ENCODE peak calls at places on chromosomes 11 and 22, in seven cellular contexts. A is ovary; D is A549; F is heart left ventricle; Q is CD8-positive, alpha-beta memory T cell; I is SJSA1; C is AG10803. L is an unnamed sample.

GRCh38 chr22:43013355-43014061 is 1.4 kb downstream of the PACSIN2 start:
- DNase-seq in A (no peak), D (no peak), F (no peak), Q (no peak), I (no peak), C (peak), L (peak)

GRCh38 chr11:820655-821512 is 2.2 kb downstream of the PNPLA2 start:
- DNase-seq in A (peak), D (peak), F (peak), Q (no peak), I (no peak), C (peak), L (peak)

GRCh38 chr11:96299155-96299883 is 43.7 kb downstream of the MAML2 start:
- DNase-seq in A (no peak), D (no peak), F (no peak), Q (no peak), I (no peak), C (no peak), L (no peak)

GRCh38 chr22:50114221-50114981 is 24.6 kb downstream of the MOV10L1 start:
- DNase-seq in A (peak), D (no peak), F (no peak), Q (no peak), I (peak), C (peak), L (no peak)

GRCh38 chr11:65814131-65814959 is 19.4 kb upstream of the SNX32 start:
- DNase-seq in A (no peak), D (no peak), F (no peak), Q (no peak), I (no peak), C (no peak), L (no peak)

GRCh38 chr22:41445171-41446056 is 1.2 kb downstream of the TOB2 start:
- DNase-seq in A (peak), D (peak), F (no peak), Q (no peak), I (peak), C (no peak), L (no peak)

GRCh38 chr11:105004021-105004420 is 18.9 kb downstream of the CASP5 start:
- DNase-seq in A (no peak), D (no peak), F (no peak), Q (no peak), I (no peak), C (peak), L (no peak)

GRCh38 chr11:72013765-72014711 is 15.3 kb downstream of the IL18BP start:
- DNase-seq in A (no peak), D (no peak), F (no peak), Q (no peak), I (no peak), C (peak), L (no peak)

GRCh38 chr11:130002352-130002845 is at the start of gene PRDM10:
- DNase-seq in A (peak), D (peak), F (peak), Q (peak), I (no peak), C (peak), L (peak)

GRCh38 chr11:107844041-107844440 is 14.5 kb downstream of the SLC35F2 start:
- DNase-seq in A (no peak), D (peak), F (no peak), Q (no peak), I (no peak), C (peak), L (no peak)

GRCh38 chr22:20167643-20168322 is 16.9 kb upstream of the CCDC188 start:
- DNase-seq in A (no peak), D (no peak), F (no peak), Q (no peak), I (no peak), C (no peak), L (no peak)

GRCh38 chr11:36388086-36388485 is 92.0 kb downstream of the PRR5L start:
- DNase-seq in A (no peak), D (no peak), F (no peak), Q (no peak), I (no peak), C (no peak), L (no peak)

GRCh38 chr11:64268687-64269379 is 15.6 kb downstream of the BAD start:
- DNase-seq in A (peak), D (peak), F (peak), Q (peak), I (peak), C (peak), L (peak)

GRCh38 chr22:40603088-40603605 is 33.4 kb downstream of the MRTFA start:
- DNase-seq in A (no peak), D (peak), F (no peak), Q (no peak), I (peak), C (peak), L (no peak)

DNA sequence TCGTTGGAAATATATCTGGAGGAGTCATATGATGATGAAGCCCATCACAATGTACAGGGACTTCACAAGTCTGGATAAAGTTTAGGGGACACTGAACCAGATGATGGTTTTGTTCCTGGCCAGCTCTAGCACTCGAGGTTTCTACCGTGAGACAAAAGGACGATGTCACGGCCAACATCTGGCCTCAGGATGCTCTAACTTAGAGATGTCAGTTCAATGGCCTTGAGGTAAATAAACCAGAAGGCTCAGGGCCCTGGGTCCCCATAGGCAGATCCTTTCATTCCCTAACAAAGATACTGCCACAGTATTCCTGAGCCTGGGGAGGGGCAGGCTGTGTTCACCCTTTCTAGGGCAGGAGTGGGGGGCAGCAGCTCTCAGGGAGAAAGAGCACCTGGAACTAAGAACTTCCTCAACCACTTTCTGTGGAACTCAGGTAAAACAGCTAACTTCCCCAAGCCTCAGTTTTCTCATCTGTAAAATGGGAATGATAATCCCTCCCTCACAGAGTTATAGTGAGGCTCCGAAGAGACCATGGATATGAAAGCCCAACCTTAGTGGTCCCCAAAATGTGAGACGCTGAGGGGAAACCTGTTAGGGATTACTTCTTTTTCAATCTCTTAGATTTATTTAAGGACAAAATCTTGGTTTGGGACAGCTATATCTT is 18.3 kb downstream of the MS4A10 start:
- DNase-seq in A (no peak), D (no peak), F (no peak), Q (no peak), I (no peak), C (no peak), L (no peak)
- H3K4me3 ChIP-seq in A (no peak), D (no peak), F (no peak), Q (no peak), I (no peak), C (no peak), L (no peak)

DNA sequence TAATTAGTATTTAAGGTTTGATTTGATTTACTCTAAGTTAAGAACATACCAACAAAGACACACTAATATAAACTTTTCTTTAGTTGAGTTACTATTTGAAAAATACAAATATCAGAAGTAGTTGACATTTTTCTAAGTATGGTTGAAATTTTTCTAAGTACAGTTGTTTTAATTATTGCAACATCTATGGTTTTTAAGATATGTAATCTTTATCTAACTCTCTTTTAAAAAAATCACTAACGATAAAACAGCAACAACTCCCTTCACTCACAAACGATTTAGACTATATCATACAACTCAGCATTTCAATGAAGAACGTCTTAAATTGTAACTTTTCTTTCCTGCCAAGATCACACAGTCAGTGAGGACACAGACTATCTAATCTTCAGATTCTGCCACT is 2.0 kb downstream of the C2CD3 start:
- DNase-seq in A (no peak), D (no peak), F (no peak), Q (no peak), I (no peak), C (no peak), L (no peak)
- H3K4me3 ChIP-seq in A (no peak), D (peak), F (no peak), Q (no peak), I (no peak), C (no peak), L (no peak)

DNA sequence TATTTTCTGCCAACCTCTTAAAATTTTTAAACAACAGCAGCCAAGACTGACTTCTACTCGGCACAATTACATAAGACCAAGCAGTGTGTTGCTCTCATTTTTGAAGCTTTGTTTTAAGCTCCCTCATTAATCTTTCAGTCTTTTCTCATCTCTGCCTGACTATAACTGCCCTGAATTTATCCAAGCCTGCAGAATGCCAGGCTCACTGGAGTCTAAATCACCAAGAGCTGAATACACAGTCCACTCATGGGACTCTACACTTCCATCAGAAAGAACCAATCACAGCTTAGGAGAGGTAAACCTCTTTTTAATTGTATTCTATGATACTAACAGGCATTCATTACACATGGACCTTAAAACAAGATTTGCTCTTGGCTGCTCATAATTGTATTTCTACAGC is 178.7 kb downstream of the CADM1 start:
- DNase-seq in A (no peak), D (no peak), F (no peak), Q (no peak), I (no peak), C (no peak), L (no peak)
- H3K4me3 ChIP-seq in A (no peak), D (no peak), F (no peak), Q (no peak), I (no peak), C (no peak), L (no peak)

GRCh38 chr11:111330234-111330893 is 32.0 kb downstream of the POU2AF3 start:
- DNase-seq in A (no peak), D (no peak), F (no peak), Q (no peak), I (no peak), C (no peak), L (no peak)
- H3K4me3 ChIP-seq in A (no peak), D (no peak), F (no peak), Q (no peak), I (no peak), C (no peak), L (no peak)

DNA sequence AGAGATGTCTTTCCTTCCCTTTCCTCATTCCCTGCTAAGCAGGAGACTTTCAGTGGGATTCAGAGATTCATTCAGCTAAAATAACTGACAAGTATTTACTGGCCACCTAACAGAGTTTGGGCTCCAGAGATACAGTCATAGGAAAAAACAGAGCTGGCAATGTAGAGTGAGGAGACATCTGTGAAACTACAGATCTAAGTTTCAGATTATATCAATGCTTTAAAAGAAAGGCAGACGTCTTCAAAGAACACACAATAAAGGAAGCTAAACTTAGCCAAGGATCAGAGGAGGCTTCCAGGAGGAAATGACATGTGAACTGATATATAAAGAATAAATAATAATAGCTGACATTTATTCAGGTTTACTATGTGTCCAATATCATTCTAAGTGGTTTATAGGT is 355.6 kb upstream of the DDI1 start:
- DNase-seq in A (no peak), D (no peak), F (no peak), Q (no peak), I (no peak), C (no peak), L (no peak)
- H3K4me3 ChIP-seq in A (no peak), D (no peak), F (no peak), Q (no peak), I (no peak), C (no peak), L (no peak)

GRCh38 chr22:44080936-44081853 is 57.1 kb downstream of the PARVB start:
- DNase-seq in A (peak), D (peak), F (peak), Q (peak), I (peak), C (peak), L (peak)
- H3K4me3 ChIP-seq in A (no peak), D (no peak), F (no peak), Q (no peak), I (no peak), C (no peak), L (no peak)

DNA sequence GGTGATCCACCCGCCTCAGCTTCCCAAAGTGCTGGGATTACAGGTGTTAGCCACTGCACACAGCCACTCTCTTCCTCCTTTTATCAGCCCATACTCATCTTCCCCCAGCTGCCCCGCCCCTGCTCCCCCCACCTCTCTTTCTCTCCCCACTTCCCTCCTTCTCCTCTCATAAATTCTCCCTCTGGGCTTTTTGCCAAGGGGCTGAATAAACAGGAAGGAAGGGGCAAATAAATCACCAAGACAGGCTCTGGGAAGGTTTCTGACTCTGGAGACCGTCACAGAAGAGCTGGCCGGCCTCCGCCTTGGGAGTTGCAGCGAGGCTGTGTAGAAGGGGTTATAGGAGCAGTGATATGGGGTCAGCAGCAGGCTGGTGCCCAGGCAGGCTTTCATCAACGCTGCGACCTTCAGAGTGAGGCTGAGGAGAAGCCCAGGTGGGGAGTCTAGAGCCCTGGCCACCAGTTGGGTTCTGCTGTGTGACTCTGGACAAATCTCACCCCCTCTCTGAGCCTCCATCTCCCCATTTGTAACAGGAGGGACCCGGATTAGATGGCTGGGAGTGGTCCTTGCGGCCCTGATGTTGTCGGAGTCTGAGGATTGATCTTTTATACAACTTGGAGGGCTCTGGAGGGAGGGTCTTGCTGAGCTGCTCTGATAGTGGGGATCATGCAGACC is 62.6 kb upstream of the RASD2 start:
- DNase-seq in A (peak), D (peak), F (no peak), Q (no peak), I (peak), C (peak), L (no peak)
- H3K4me3 ChIP-seq in A (no peak), D (no peak), F (no peak), Q (no peak), I (no peak), C (no peak), L (no peak)

GRCh38 chr11:46389450-46390330 is 1.9 kb downstream of the CHRM4 start:
- DNase-seq in A (peak), D (peak), F (peak), Q (no peak), I (peak), C (peak), L (peak)

GRCh38 chr11:46392421-46393230 is 1.1 kb upstream of the CHRM4 start:
- DNase-seq in A (peak), D (peak), F (peak), Q (peak), I (peak), C (peak), L (peak)

GRCh38 chr11:46391578-46392420 is at the start of gene CHRM4:
- DNase-seq in A (no peak), D (peak), F (no peak), Q (no peak), I (peak), C (no peak), L (no peak)

GRCh38 chr11:46390331-46391171 is 1.0 kb downstream of the CHRM4 start:
- DNase-seq in A (no peak), D (no peak), F (no peak), Q (no peak), I (no peak), C (no peak), L (no peak)

GRCh38 chr11:46391186-46391577 is 394 bp downstream of the CHRM4 start:
- DNase-seq in A (no peak), D (no peak), F (no peak), Q (no peak), I (no peak), C (no peak), L (no peak)
- H3K4me3 ChIP-seq in A (no peak), D (peak), F (peak), Q (no peak), I (peak), C (no peak), L (peak)

L was measured in breast epithelium.